ENCODE peak calls at places on chromosomes 3 and 15, in five cellular contexts. P is K562, T is GM23338, X is H9, E is fibroblast of lung. M is an unnamed sample.

GRCh38 chr3:41224120-41224806 is 25.0 kb downstream of the CTNNB1 start:
- DNase-seq in P (no peak), T (no peak), X (no peak), E (peak; percentile 85), M (peak; percentile 93)

GRCh38 chr3:14602006-14602803 is 49.4 kb upstream of the CCDC174 start:
- DNase-seq in P (peak; percentile 31), T (peak; percentile 87), X (peak; percentile 67), E (no peak), M (no peak)

GRCh38 chr3:71310595-71311319 is 272.8 kb downstream of the FOXP1 start:
- DNase-seq in P (no peak), T (peak; percentile 13), X (no peak), E (peak; percentile 43), M (peak; percentile 94)

GRCh38 chr15:88513195-88513594 is 33.3 kb downstream of the DET1 start:
- DNase-seq in P (no peak), T (no peak), X (no peak), E (peak; percentile 79), M (peak; percentile 85)

GRCh38 chr15:63601026-63601726 is 4.0 kb downstream of the FBXL22 start:
- DNase-seq in P (no peak), T (peak; percentile 51), X (no peak), E (peak; percentile 57), M (peak; percentile 70)

GRCh38 chr15:60328852-60329443 is 68.8 kb downstream of the ANXA2 start:
- DNase-seq in P (peak; percentile 36), T (peak; percentile 43), X (no peak), E (no peak), M (peak; percentile 63)

GRCh38 chr3:102896851-102897621 is 462.2 kb downstream of the ZPLD1 start:
- DNase-seq in P (no peak), T (no peak), X (no peak), E (peak; percentile 23), M (no peak)

GRCh38 chr3:151971814-151972579 is 98.6 kb downstream of the SUCNR1 start:
- DNase-seq in P (no peak), T (peak; percentile 5), X (no peak), E (no peak), M (no peak)

GRCh38 chr3:121111914-121112612 is 204.1 kb downstream of the STXBP5L start:
- DNase-seq in P (peak; percentile 1), T (peak; percentile 86), X (peak; percentile 72), E (no peak), M (no peak)

GRCh38 chr3:187740446-187741399 is 4.5 kb downstream of the BCL6 start:
- DNase-seq in P (peak; percentile 70), T (peak; percentile 75), X (peak; percentile 75), E (peak; percentile 79), M (peak; percentile 90)

GRCh38 chr3:138187296-138188012 is at the start of gene ARMC8:
- DNase-seq in P (no peak), T (peak; percentile 81), X (no peak), E (no peak), M (peak; percentile 88)

GRCh38 chr15:23759964-23760363 is 72.9 kb upstream of the NDN start:
- DNase-seq in P (no peak), T (peak; percentile 67), X (peak; percentile 50), E (no peak), M (no peak)

GRCh38 chr3:50164056-50164455 is 8.9 kb downstream of the SEMA3F start:
- DNase-seq in P (no peak), T (no peak), X (no peak), E (peak; percentile 96), M (peak; percentile 98)

GRCh38 chr15:61644550-61644949 is 415.4 kb upstream of the RORA start:
- DNase-seq in P (no peak), T (peak; percentile 51), X (no peak), E (no peak), M (no peak)

GRCh38 chr3:46564190-46565112 is 1.7 kb downstream of the LRRC2 start:
- DNase-seq in P (no peak), T (no peak), X (no peak), E (peak; percentile 45), M (peak; percentile 85)

GRCh38 chr15:68420186-68420684 is 11.7 kb downstream of the ITGA11 start:
- DNase-seq in P (no peak), T (peak; percentile 24), X (peak; percentile 27), E (peak; percentile 52), M (peak; percentile 56)

GRCh38 chr3:44185396-44185915 is 56.2 kb upstream of the TOPAZ1 start:
- DNase-seq in P (no peak), T (no peak), X (no peak), E (no peak), M (no peak)

GRCh38 chr15:74406992-74407705 is 26.6 kb downstream of the SEMA7A start:
- DNase-seq in P (peak; percentile 54), T (peak; percentile 29), X (no peak), E (peak; percentile 97), M (peak; percentile 97)

GRCh38 chr3:49689046-49689886 is at the start of the genes MST1 and RNF123:
- DNase-seq in P (peak; percentile 82), T (peak; percentile 97), X (peak; percentile 94), E (peak; percentile 90), M (peak; percentile 89)

GRCh38 chr3:37052860-37053259 is 59.5 kb downstream of the MLH1 start:
- DNase-seq in P (no peak), T (no peak), X (no peak), E (peak; percentile 47), M (no peak)

GRCh38 chr3:37053337-37053736 is 60.0 kb downstream of the MLH1 start:
- DNase-seq in P (no peak), T (no peak), X (no peak), E (no peak), M (peak; percentile 25)

GRCh38 chr3:37053753-37054152 is 60.4 kb downstream of the MLH1 start:
- DNase-seq in P (no peak), T (no peak), X (no peak), E (no peak), M (peak; percentile 13)

GRCh38 chr3:37056826-37057225 is 63.5 kb downstream of the MLH1 start:
- DNase-seq in P (no peak), T (no peak), X (no peak), E (no peak), M (no peak)

DNA sequence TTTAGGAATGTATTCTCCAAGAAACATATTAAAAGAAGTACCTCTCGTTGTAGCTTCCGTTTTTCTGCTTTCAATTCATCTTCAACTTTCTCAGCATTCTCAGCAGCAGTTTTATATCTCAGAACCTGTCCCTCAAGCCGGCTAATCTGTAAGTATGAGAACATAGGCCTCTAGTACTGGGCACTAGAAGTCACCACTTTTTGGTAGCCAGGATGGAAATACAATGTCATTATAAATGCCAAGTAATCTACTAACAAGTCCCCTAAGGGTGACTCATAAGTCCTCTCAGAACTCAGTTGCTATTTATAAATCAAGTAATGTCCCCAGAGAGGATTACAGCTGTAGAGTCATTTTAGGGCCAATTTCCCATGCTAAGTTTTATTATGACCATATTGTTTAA is 61.1 kb downstream of the MLH1 start:
- DNase-seq in P (peak; percentile 56), T (no peak), X (no peak), E (peak; percentile 70), M (peak; percentile 95)
- H3K4me2 ChIP-seq in P (no peak overlapping the region), T (no peak overlapping the region), X (no peak overlapping the region), E (peak overlapping the region; percentile 42), M (peak overlapping the region; percentile 30)

GRCh38 chr15:24878153-24878552 is 76.6 kb upstream of the SNRPN start:
- DNase-seq in P (no peak), T (peak; percentile 29), X (no peak), E (peak; percentile 54), M (peak; percentile 52)
- H3K4me2 ChIP-seq in P (peak overlapping the region; percentile 25), T (no peak overlapping the region), X (no peak overlapping the region), E (no peak overlapping the region), M (peak overlapping the region; percentile 50)

GRCh38 chr15:80776420-80777045 is 2.6 kb upstream of the CEMIP start:
- DNase-seq in P (peak; percentile 63), T (peak; percentile 88), X (peak; percentile 68), E (peak; percentile 67), M (peak; percentile 81)
- H3K4me2 ChIP-seq in P (no peak overlapping the region), T (no peak overlapping the region), X (no peak overlapping the region), E (no peak overlapping the region), M (peak overlapping the region; percentile 51)

DNA sequence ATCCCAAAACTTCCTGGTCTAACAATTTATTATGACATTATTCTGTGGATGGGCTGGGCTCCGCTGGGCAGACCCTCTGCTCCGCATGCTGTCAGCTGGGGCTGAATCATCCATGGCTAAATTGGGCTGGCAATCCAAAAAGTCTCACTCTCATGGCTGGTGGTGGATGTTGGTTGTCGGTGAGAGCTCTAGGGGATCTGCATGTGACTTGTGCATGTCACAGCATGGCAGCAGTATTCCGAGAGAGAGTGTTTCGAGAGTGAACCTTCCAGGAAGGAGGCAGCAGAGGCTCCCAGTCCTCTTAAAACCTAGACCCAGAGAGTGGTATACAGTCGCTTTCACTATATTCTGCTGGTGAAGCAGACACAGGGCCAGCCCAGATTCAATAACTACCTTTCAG is 9.9 kb downstream of the RARB start:
- DNase-seq in P (no peak), T (no peak), X (no peak), E (no peak), M (no peak)
- H3K4me2 ChIP-seq in P (no peak overlapping the region), T (no peak overlapping the region), X (no peak overlapping the region), E (no peak overlapping the region), M (no peak overlapping the region)

M was measured in GM23248.